ENCODE peak calls at places on chromosomes 11 and 22, in six cellular contexts. One of them, this sample, is unnamed.

GRCh38 chr22:24694971-24695928 is 79.3 kb downstream of the PIWIL3 start:
- DNase-seq in IMR-90: no peak
- DNase-seq in neuronal stem cell: no peak
- DNase-seq in K562: no peak
- DNase-seq in OCI-LY7: no peak
- DNase-seq in fibroblast of lung: no peak
- DNase-seq in this sample: peak

GRCh38 chr22:46995501-46996360 is 233.3 kb downstream of the TBC1D22A start:
- DNase-seq in OCI-LY7: no peak
- DNase-seq in IMR-90: no peak
- DNase-seq in neuronal stem cell: no peak
- DNase-seq in fibroblast of lung: no peak
- DNase-seq in K562: no peak
- DNase-seq in this sample: no peak

GRCh38 chr11:353315-353857 is 15.9 kb upstream of the B4GALNT4 start:
- DNase-seq in neuronal stem cell: no peak
- DNase-seq in fibroblast of lung: peak
- DNase-seq in K562: peak
- DNase-seq in IMR-90: peak
- DNase-seq in OCI-LY7: no peak
- DNase-seq in this sample: peak

GRCh38 chr11:115670538-115671200 is 166.5 kb upstream of the CADM1 start:
- DNase-seq in fibroblast of lung: no peak
- DNase-seq in IMR-90: no peak
- DNase-seq in OCI-LY7: no peak
- DNase-seq in neuronal stem cell: no peak
- DNase-seq in K562: no peak
- DNase-seq in this sample: no peak

GRCh38 chr11:18618341-18619025 is 15.7 kb downstream of the SPTY2D1 start:
- DNase-seq in fibroblast of lung: peak
- DNase-seq in IMR-90: peak
- DNase-seq in K562: no peak
- DNase-seq in neuronal stem cell: no peak
- DNase-seq in OCI-LY7: no peak
- DNase-seq in this sample: no peak

GRCh38 chr11:60974726-60975125 is 3.2 kb downstream of the CD6 start:
- DNase-seq in fibroblast of lung: no peak
- DNase-seq in IMR-90: no peak
- DNase-seq in K562: no peak
- DNase-seq in OCI-LY7: no peak
- DNase-seq in neuronal stem cell: no peak
- DNase-seq in this sample: no peak

GRCh38 chr11:100774859-100775258 is 87.8 kb downstream of the ARHGAP42 start:
- DNase-seq in K562: no peak
- DNase-seq in fibroblast of lung: no peak
- DNase-seq in neuronal stem cell: no peak
- DNase-seq in OCI-LY7: no peak
- DNase-seq in IMR-90: no peak
- DNase-seq in this sample: no peak

GRCh38 chr11:12512132-12512531 is 134.8 kb downstream of the PARVA start:
- DNase-seq in OCI-LY7: no peak
- DNase-seq in K562: no peak
- DNase-seq in neuronal stem cell: no peak
- DNase-seq in fibroblast of lung: no peak
- DNase-seq in IMR-90: no peak
- DNase-seq in this sample: no peak

GRCh38 chr22:49213731-49214352 is 613.8 kb downstream of the BRD1 start:
- DNase-seq in neuronal stem cell: no peak
- DNase-seq in OCI-LY7: no peak
- DNase-seq in fibroblast of lung: no peak
- DNase-seq in K562: no peak
- DNase-seq in IMR-90: no peak
- DNase-seq in this sample: no peak
- H2AFZ ChIP-seq in neuronal stem cell: no peak
- H2AFZ ChIP-seq in OCI-LY7: no peak
- H2AFZ ChIP-seq in fibroblast of lung: no peak
- H2AFZ ChIP-seq in K562: no peak
- H2AFZ ChIP-seq in IMR-90: no peak
- H2AFZ ChIP-seq in this sample: no peak

DNA sequence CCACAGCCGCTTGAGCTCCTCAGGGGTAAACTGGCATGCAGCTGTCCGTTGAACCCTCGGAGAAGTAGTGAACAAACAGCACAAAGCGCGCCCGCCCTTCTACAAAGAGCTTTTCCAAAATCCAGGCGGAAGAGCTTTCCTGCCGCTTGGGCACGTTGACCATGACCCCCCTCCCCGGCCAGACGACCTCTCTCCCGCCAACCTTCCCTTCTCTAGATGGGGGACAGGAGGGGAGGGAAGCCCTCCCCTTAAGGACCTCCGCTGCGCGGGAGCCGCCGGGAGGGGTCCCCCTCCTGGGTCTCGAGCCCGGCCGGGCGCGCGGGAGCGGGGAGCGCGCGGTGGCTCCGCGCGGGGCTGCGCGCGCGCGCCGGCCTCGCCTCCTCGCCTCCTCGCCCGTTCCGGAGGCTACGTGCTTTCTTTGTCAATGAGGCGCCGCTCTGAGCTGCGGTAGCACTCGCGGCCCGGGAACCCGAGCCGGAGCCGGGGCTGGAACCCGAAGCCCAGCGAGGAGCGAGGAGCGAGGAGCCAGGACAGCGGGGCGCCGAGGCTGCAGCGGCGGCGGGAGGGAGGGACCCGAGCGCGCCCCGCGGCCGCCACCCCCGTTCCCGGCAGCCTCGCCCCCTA is 118.6 kb downstream of the HIPK3 start:
- DNase-seq in IMR-90: peak
- DNase-seq in OCI-LY7: peak
- DNase-seq in fibroblast of lung: peak
- DNase-seq in neuronal stem cell: peak
- DNase-seq in K562: no peak
- DNase-seq in this sample: peak
- H2AFZ ChIP-seq in IMR-90: peak
- H2AFZ ChIP-seq in OCI-LY7: peak
- H2AFZ ChIP-seq in fibroblast of lung: peak
- H2AFZ ChIP-seq in neuronal stem cell: peak
- H2AFZ ChIP-seq in K562: no peak
- H2AFZ ChIP-seq in this sample: peak

GRCh38 chr11:85627332-85627997 is at the start of gene DLG2:
- DNase-seq in neuronal stem cell: peak
- DNase-seq in OCI-LY7: peak
- DNase-seq in K562: no peak
- DNase-seq in IMR-90: peak
- DNase-seq in fibroblast of lung: peak
- DNase-seq in this sample: peak

GRCh38 chr11:85627998-85628770 is at the start of gene TMEM126B:
- DNase-seq in OCI-LY7: peak
- DNase-seq in neuronal stem cell: peak
- DNase-seq in fibroblast of lung: peak
- DNase-seq in IMR-90: peak
- DNase-seq in K562: peak
- DNase-seq in this sample: peak

GRCh38 chr11:85628771-85629341 is 463 bp downstream of the TMEM126B start:
- DNase-seq in OCI-LY7: no peak
- DNase-seq in IMR-90: peak
- DNase-seq in fibroblast of lung: peak
- DNase-seq in K562: no peak
- DNase-seq in neuronal stem cell: no peak
- DNase-seq in this sample: peak

GRCh38 chr11:85626496-85626895 is 648 bp downstream of the DLG2 start:
- DNase-seq in fibroblast of lung: no peak
- DNase-seq in IMR-90: no peak
- DNase-seq in neuronal stem cell: no peak
- DNase-seq in K562: no peak
- DNase-seq in OCI-LY7: no peak
- DNase-seq in this sample: no peak
- H2AFZ ChIP-seq in fibroblast of lung: peak
- H2AFZ ChIP-seq in IMR-90: no peak
- H2AFZ ChIP-seq in neuronal stem cell: peak
- H2AFZ ChIP-seq in K562: peak
- H2AFZ ChIP-seq in OCI-LY7: peak
- H2AFZ ChIP-seq in this sample: no peak

GRCh38 chr11:65900125-65900898 is at the start of gene FOSL1:
- DNase-seq in OCI-LY7: peak
- DNase-seq in K562: peak
- DNase-seq in fibroblast of lung: peak
- DNase-seq in neuronal stem cell: no peak
- DNase-seq in IMR-90: peak
- DNase-seq in this sample: peak
- H2AFZ ChIP-seq in OCI-LY7: no peak
- H2AFZ ChIP-seq in K562: peak
- H2AFZ ChIP-seq in fibroblast of lung: no peak
- H2AFZ ChIP-seq in neuronal stem cell: peak
- H2AFZ ChIP-seq in IMR-90: peak
- H2AFZ ChIP-seq in this sample: peak

DNA sequence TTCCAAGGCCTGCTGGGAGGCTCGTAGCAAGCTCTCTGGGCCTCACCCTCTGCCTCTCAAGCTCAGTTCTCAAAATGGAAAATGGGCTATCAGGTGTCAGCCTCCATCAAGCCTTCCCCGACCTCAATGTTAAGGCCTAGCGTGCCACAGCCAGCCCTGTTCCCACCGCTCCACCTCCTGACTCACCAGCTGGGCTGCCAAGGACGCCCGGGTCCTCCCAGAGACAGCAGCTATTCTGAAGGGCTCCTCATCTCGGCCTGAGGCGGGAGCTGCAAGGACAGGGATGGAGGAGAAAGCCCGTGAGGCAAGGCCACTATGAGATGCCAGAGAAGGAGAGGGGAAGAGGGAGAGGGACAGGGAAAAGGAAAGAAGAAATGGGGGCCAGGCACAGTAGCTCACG is 19.9 kb downstream of the ARAP1 start:
- DNase-seq in K562: no peak
- DNase-seq in neuronal stem cell: no peak
- DNase-seq in fibroblast of lung: no peak
- DNase-seq in IMR-90: no peak
- DNase-seq in OCI-LY7: no peak
- DNase-seq in this sample: no peak
- H2AFZ ChIP-seq in K562: no peak
- H2AFZ ChIP-seq in neuronal stem cell: no peak
- H2AFZ ChIP-seq in fibroblast of lung: no peak
- H2AFZ ChIP-seq in IMR-90: no peak
- H2AFZ ChIP-seq in OCI-LY7: no peak
- H2AFZ ChIP-seq in this sample: no peak

DNA sequence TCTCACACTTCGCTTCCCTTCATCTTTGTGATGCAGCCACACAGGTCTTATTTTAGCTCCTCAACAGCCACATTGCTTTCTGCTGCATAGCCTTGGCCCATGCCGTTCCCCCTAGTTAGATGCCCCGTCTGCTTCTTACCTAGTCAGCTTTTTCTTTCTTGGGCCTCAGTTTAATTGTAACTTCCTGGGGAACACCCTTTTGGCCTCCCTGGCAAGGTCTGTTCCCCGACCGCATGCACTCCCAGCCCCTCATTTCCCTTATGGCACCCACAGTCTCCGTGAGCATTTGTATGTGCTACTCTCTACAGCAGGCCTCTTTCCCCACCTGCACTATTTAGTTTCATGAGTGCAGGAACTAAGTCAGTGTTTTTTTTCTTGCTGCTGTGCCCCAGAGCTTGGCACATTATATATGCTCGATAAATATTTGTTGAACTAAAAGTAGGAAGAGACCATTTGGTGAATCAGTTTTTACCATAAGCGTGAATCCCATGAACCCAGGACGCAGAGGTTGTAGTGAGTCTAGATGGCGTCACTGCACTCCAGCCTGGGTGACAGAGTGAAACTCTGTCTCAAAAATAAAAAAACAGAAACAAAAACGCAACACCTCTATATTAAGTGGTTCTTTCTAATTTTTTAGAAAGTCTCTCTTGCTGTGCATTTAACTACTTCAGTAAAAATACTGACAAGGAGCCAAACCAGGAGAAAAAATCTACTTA is 38.5 kb downstream of the TNRC6B start:
- DNase-seq in IMR-90: no peak
- DNase-seq in K562: no peak
- DNase-seq in OCI-LY7: peak
- DNase-seq in neuronal stem cell: no peak
- DNase-seq in fibroblast of lung: no peak
- DNase-seq in this sample: no peak
- H2AFZ ChIP-seq in IMR-90: no peak
- H2AFZ ChIP-seq in K562: no peak
- H2AFZ ChIP-seq in OCI-LY7: peak
- H2AFZ ChIP-seq in neuronal stem cell: no peak
- H2AFZ ChIP-seq in fibroblast of lung: no peak
- H2AFZ ChIP-seq in this sample: no peak

DNA sequence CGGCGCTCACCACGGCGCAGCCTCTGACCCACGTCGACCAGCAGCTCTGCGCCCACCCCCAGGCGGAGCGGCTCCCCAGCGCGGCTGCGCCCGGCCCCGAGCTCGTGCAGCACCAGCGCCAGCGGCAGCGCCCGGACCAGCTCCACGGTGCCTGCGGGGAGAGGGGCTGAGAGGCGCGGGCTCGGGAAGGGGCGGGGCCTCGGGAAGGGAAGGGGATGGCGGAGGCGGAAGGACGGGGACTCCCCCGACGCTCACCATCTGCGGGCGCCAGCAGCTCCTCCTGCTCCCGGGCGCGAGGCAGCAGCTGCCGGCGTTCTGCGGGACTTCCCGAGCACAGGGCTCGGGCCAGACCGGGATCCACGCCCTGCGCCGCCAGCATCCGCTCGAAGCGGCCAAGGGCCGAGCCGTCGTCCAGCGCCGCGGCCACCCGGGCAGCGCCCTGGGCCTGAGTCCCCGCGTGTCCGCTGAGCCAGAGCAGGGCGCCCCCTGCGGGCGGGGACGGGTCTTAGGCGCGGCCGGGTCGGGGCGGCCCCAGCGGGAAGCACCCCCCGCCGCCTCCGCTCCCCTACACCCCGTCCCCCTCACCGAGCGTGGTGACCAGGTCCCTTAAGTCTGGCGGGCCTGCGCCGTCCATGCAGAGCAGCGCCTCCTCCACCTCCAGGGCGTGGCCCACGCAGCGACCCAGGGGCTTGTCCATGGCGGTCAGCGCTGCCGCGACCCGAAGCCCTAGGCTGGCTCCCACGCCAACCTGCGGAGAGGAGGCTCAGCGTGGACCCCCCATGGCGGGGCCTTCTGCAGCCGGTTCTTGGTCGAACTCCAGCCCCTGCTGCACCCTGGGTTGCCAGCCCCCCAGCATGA is 822 bp upstream of the SCO2 start:
- DNase-seq in IMR-90: peak
- DNase-seq in OCI-LY7: peak
- DNase-seq in fibroblast of lung: peak
- DNase-seq in K562: peak
- DNase-seq in neuronal stem cell: peak
- DNase-seq in this sample: peak
- H2AFZ ChIP-seq in IMR-90: peak
- H2AFZ ChIP-seq in OCI-LY7: peak
- H2AFZ ChIP-seq in fibroblast of lung: peak
- H2AFZ ChIP-seq in K562: peak
- H2AFZ ChIP-seq in neuronal stem cell: peak
- H2AFZ ChIP-seq in this sample: no peak

This sample was measured in GM23338.